ENCODE peak calls at places on chromosomes 12 and 14, in four cellular contexts. P is nephron progenitor cell, D is putamen, W is HFFc6. K is an unnamed sample.

GRCh38 chr12:131229426-131230339 is 276.0 kb downstream of the ADGRD1 start:
- DNase-seq in D (no peak), W (no peak), P (no peak), K (no peak)

GRCh38 chr12:26878661-26879119 is 45.7 kb upstream of the ITPR2 start:
- DNase-seq in D (peak), P (no peak), W (no peak), K (no peak)

GRCh38 chr12:112599871-112600270 is 181.1 kb downstream of the PTPN11 start:
- DNase-seq in P (no peak), W (no peak), D (peak), K (peak)

GRCh38 chr12:39780527-39781446 is 161.2 kb upstream of the ABCD2 start:
- DNase-seq in D (peak), P (no peak), W (no peak), K (no peak)

GRCh38 chr12:27493260-27493935 is 30.6 kb upstream of the PPFIBP1 start:
- DNase-seq in P (no peak), W (peak), D (no peak), K (no peak)

GRCh38 chr12:112858776-112859175 is 48.0 kb upstream of the OAS1 start:
- DNase-seq in D (no peak), W (no peak), P (no peak), K (no peak)

GRCh38 chr12:89454080-89454848 is 70.3 kb downstream of the GALNT4 start:
- DNase-seq in D (no peak), P (no peak), W (no peak), K (no peak)

GRCh38 chr12:50647479-50647878 is 116.4 kb upstream of the ATF1 start:
- DNase-seq in P (no peak), D (no peak), W (no peak), K (no peak)

GRCh38 chr14:29463727-29464370 is 463.8 kb downstream of the PRKD1 start:
- DNase-seq in P (no peak), W (no peak), D (no peak), K (no peak)

GRCh38 chr14:58395565-58395814 is 240 bp upstream of the TOMM20L start:
- DNase-seq in P (no peak), D (no peak), W (no peak), K (no peak)

GRCh38 chr12:11657511-11657910 is 8.0 kb downstream of the ETV6 start:
- DNase-seq in W (no peak), D (no peak), P (no peak), K (no peak)

GRCh38 chr14:70707138-70708038 is 65.7 kb downstream of the TTC9 start:
- DNase-seq in P (no peak), W (peak), D (no peak), K (no peak)

GRCh38 chr12:63823040-63823439 is 21.5 kb upstream of the SRGAP1 start:
- DNase-seq in P (no peak), D (no peak), W (no peak), K (no peak)

GRCh38 chr12:80567391-80567790 is 123.4 kb downstream of the PTPRQ start:
- DNase-seq in P (no peak), D (no peak), W (peak), K (no peak)

GRCh38 chr12:106022568-106023012 is 116.2 kb downstream of the NUAK1 start:
- DNase-seq in P (no peak), D (no peak), W (no peak), K (no peak)

GRCh38 chr12:6647083-6647604 is at the start of gene ACRBP:
- DNase-seq in P (peak), W (no peak), D (peak), K (no peak)

GRCh38 chr14:59483360-59483759 is 848 bp downstream of the L3HYPDH start:
- DNase-seq in D (no peak), P (peak), W (peak), K (peak)

GRCh38 chr14:77618381-77618780 is 1.9 kb upstream of the SPTLC2 start:
- DNase-seq in D (no peak), W (no peak), P (no peak), K (no peak)

GRCh38 chr12:27866382-27867101 is 86.5 kb upstream of the MANSC4 start:
- DNase-seq in W (peak), P (no peak), D (peak), K (no peak)

GRCh38 chr14:20679907-20680306 is 4.5 kb upstream of the RNASE4 start:
- DNase-seq in D (peak), W (no peak), P (peak), K (peak)

K was measured in SK-MEL-5.